ENCODE peak calls at places on chromosome 13, in six cellular contexts. One of them, this sample, is unnamed.

GRCh38 chr13:80082396-80083096 is 258.4 kb downstream of the SPRY2 start:
- DNase-seq in AG09319: no peak
- DNase-seq in EH: peak
- DNase-seq in amniotic stem cell: no peak
- DNase-seq in D341Med: no peak
- DNase-seq in T-helper 2 cell: no peak
- DNase-seq in this sample: no peak

GRCh38 chr13:109345433-109345941 is 440.9 kb downstream of the IRS2 start:
- DNase-seq in T-helper 2 cell: no peak
- DNase-seq in AG09319: no peak
- DNase-seq in amniotic stem cell: no peak
- DNase-seq in D341Med: no peak
- DNase-seq in EH: peak
- DNase-seq in this sample: no peak

GRCh38 chr13:94596575-94596971 is 621 bp upstream of the TGDS start:
- DNase-seq in T-helper 2 cell: no peak
- DNase-seq in AG09319: no peak
- DNase-seq in amniotic stem cell: no peak
- DNase-seq in EH: no peak
- DNase-seq in D341Med: no peak
- DNase-seq in this sample: no peak

GRCh38 chr13:43657485-43657884 is 129.3 kb downstream of the ENOX1 start:
- DNase-seq in D341Med: no peak
- DNase-seq in AG09319: no peak
- DNase-seq in T-helper 2 cell: no peak
- DNase-seq in amniotic stem cell: no peak
- DNase-seq in EH: no peak
- DNase-seq in this sample: no peak

GRCh38 chr13:48730971-48731658 is 77.4 kb downstream of the CYSLTR2 start:
- DNase-seq in amniotic stem cell: no peak
- DNase-seq in EH: peak
- DNase-seq in T-helper 2 cell: no peak
- DNase-seq in D341Med: no peak
- DNase-seq in AG09319: no peak
- DNase-seq in this sample: no peak

GRCh38 chr13:97318532-97318931 is 96.4 kb downstream of the MBNL2 start:
- DNase-seq in amniotic stem cell: no peak
- DNase-seq in D341Med: no peak
- DNase-seq in EH: no peak
- DNase-seq in T-helper 2 cell: no peak
- DNase-seq in AG09319: no peak
- DNase-seq in this sample: no peak

GRCh38 chr13:101416181-101417042 is at the start of gene NALCN:
- DNase-seq in EH: peak
- DNase-seq in AG09319: no peak
- DNase-seq in amniotic stem cell: no peak
- DNase-seq in D341Med: peak
- DNase-seq in T-helper 2 cell: no peak
- DNase-seq in this sample: no peak

GRCh38 chr13:73056054-73056962 is 2.5 kb upstream of the KLF5 start:
- DNase-seq in T-helper 2 cell: no peak
- DNase-seq in amniotic stem cell: peak
- DNase-seq in D341Med: no peak
- DNase-seq in EH: peak
- DNase-seq in AG09319: no peak
- DNase-seq in this sample: no peak

GRCh38 chr13:40145139-40145538 is 489.7 kb downstream of the COG6 start:
- DNase-seq in D341Med: no peak
- DNase-seq in EH: no peak
- DNase-seq in AG09319: no peak
- DNase-seq in T-helper 2 cell: no peak
- DNase-seq in amniotic stem cell: no peak
- DNase-seq in this sample: no peak

GRCh38 chr13:75326173-75327131 is 155.5 kb downstream of the TBC1D4 start:
- DNase-seq in T-helper 2 cell: peak
- DNase-seq in amniotic stem cell: no peak
- DNase-seq in D341Med: no peak
- DNase-seq in AG09319: no peak
- DNase-seq in EH: peak
- DNase-seq in this sample: peak

GRCh38 chr13:79999601-80000000 is 341.3 kb downstream of the SPRY2 start:
- DNase-seq in EH: no peak
- DNase-seq in T-helper 2 cell: no peak
- DNase-seq in D341Med: no peak
- DNase-seq in amniotic stem cell: no peak
- DNase-seq in AG09319: no peak
- DNase-seq in this sample: no peak

GRCh38 chr13:108915095-108915633 is 285.8 kb downstream of the MYO16 start:
- DNase-seq in amniotic stem cell: no peak
- DNase-seq in D341Med: no peak
- DNase-seq in T-helper 2 cell: no peak
- DNase-seq in EH: peak
- DNase-seq in AG09319: no peak
- DNase-seq in this sample: no peak

GRCh38 chr13:27004866-27005265 is 166.7 kb downstream of the USP12 start:
- DNase-seq in AG09319: no peak
- DNase-seq in T-helper 2 cell: no peak
- DNase-seq in amniotic stem cell: no peak
- DNase-seq in D341Med: no peak
- DNase-seq in EH: no peak
- DNase-seq in this sample: no peak

GRCh38 chr13:45807520-45808099 is 43.9 kb downstream of the SIAH3 start:
- DNase-seq in D341Med: no peak
- DNase-seq in T-helper 2 cell: no peak
- DNase-seq in AG09319: no peak
- DNase-seq in amniotic stem cell: peak
- DNase-seq in EH: peak
- DNase-seq in this sample: no peak

GRCh38 chr13:51697181-51697580 is 106.8 kb downstream of the DHRS12 start:
- DNase-seq in amniotic stem cell: no peak
- DNase-seq in D341Med: no peak
- DNase-seq in AG09319: no peak
- DNase-seq in EH: peak
- DNase-seq in T-helper 2 cell: no peak
- DNase-seq in this sample: no peak

GRCh38 chr13:111409413-111409812 is 89.0 kb downstream of the TEX29 start:
- DNase-seq in amniotic stem cell: no peak
- DNase-seq in AG09319: no peak
- DNase-seq in T-helper 2 cell: no peak
- DNase-seq in D341Med: no peak
- DNase-seq in EH: no peak
- DNase-seq in this sample: no peak

GRCh38 chr13:108525867-108526266 is 103.5 kb upstream of the MYO16 start:
- DNase-seq in EH: no peak
- DNase-seq in AG09319: no peak
- DNase-seq in T-helper 2 cell: no peak
- DNase-seq in amniotic stem cell: no peak
- DNase-seq in D341Med: no peak
- DNase-seq in this sample: no peak

GRCh38 chr13:43785166-43785680 is 1.5 kb downstream of the ENOX1 start:
- DNase-seq in EH: no peak
- DNase-seq in AG09319: no peak
- DNase-seq in T-helper 2 cell: no peak
- DNase-seq in D341Med: no peak
- DNase-seq in amniotic stem cell: no peak
- DNase-seq in this sample: no peak

This sample was measured in effector memory CD4-positive, alpha-beta T cell.